ENCODE peak calls at places on chromosomes 3 and 15, in five cellular contexts. B, E, U, A and L are unnamed samples.

GRCh38 chr15:61195116-61196002 is 33.7 kb downstream of the RORA start:
- DNase-seq in U (peak; percentile 6), B (no peak), E (peak; percentile 40), A (peak; percentile 38), L (peak; percentile 46)

GRCh38 chr3:138351151-138351550 is 2.8 kb downstream of the MRAS start:
- DNase-seq in B (no peak), A (no peak), U (no peak), E (peak; percentile 55), L (no peak)

GRCh38 chr15:59549339-59549807 is 62.2 kb upstream of the GCNT3 start:
- DNase-seq in B (peak; percentile 41), U (no peak), A (no peak), E (no peak), L (no peak)

GRCh38 chr15:92893200-92893599 is 6.9 kb upstream of the CHD2 start:
- DNase-seq in A (no peak), E (no peak), U (no peak), B (no peak), L (no peak)

GRCh38 chr3:139559541-139559940 is 20.0 kb upstream of the RBP1 start:
- DNase-seq in B (no peak), U (peak; percentile 77), A (peak; percentile 42), E (peak; percentile 99), L (no peak)

GRCh38 chr3:43180027-43180426 is 74.1 kb upstream of the POMGNT2 start:
- DNase-seq in E (peak; percentile 98), A (peak; percentile 95), U (peak; percentile 27), B (peak; percentile 45), L (peak; percentile 54)

GRCh38 chr15:70156781-70157261 is 59.1 kb upstream of the TLE3 start:
- DNase-seq in A (no peak), E (peak; percentile 20), B (no peak), U (peak; percentile 73), L (no peak)

GRCh38 chr3:161682715-161683114 is 186.1 kb downstream of the OTOL1 start:
- DNase-seq in A (no peak), U (no peak), B (no peak), E (no peak), L (no peak)

GRCh38 chr3:139689122-139689521 is 11.3 kb upstream of the NMNAT3 start:
- DNase-seq in E (no peak), B (no peak), A (no peak), U (no peak), L (no peak)

GRCh38 chr15:49187537-49188245 is 17.6 kb downstream of the GALK2 start:
- DNase-seq in E (no peak), U (peak; percentile 23), B (no peak), A (peak; percentile 13), L (no peak)

GRCh38 chr15:91022832-91023129 is 387 bp upstream of the VPS33B start:
- DNase-seq in B (no peak), U (no peak), A (no peak), E (no peak), L (no peak)

GRCh38 chr3:196604548-196604947 is 34.9 kb upstream of the NRROS start:
- DNase-seq in A (no peak), B (peak; percentile 23), U (no peak), E (no peak), L (peak; percentile 39)

GRCh38 chr15:61084502-61084901 is 144.6 kb downstream of the RORA start:
- DNase-seq in B (no peak), A (no peak), E (no peak), U (no peak), L (no peak)

GRCh38 chr15:40104865-40105516 is 3.7 kb downstream of the BMF start:
- DNase-seq in A (peak; percentile 73), U (peak; percentile 52), E (peak; percentile 62), B (peak; percentile 93), L (peak; percentile 69)

GRCh38 chr3:5376761-5377160 is 189.3 kb downstream of the EDEM1 start:
- DNase-seq in A (no peak), U (no peak), E (peak; percentile 61), B (peak; percentile 37), L (no peak)

GRCh38 chr15:68678746-68679145 is 100.0 kb downstream of the CORO2B start:
- DNase-seq in E (no peak), A (no peak), U (no peak), B (no peak), L (no peak)

GRCh38 chr3:112858410-112859069 is 11.9 kb upstream of the CD200R1L start:
- DNase-seq in E (peak; percentile 8), U (peak; percentile 65), A (peak; percentile 21), B (no peak), L (no peak)

GRCh38 chr15:69422336-69422895 is 8.3 kb downstream of the KIF23 start:
- DNase-seq in A (no peak), U (peak; percentile 56), E (peak; percentile 17), B (no peak), L (no peak)

GRCh38 chr3:174441588-174442316 is 417.4 kb upstream of the NAALADL2 start:
- DNase-seq in E (peak; percentile 20), B (no peak), U (peak; percentile 22), A (no peak), L (no peak)

GRCh38 chr15:93072440-93073394 is 16.3 kb downstream of the RGMA start:
- DNase-seq in E (peak; percentile 21), B (peak; percentile 63), U (peak; percentile 37), A (peak; percentile 25), L (no peak)

GRCh38 chr3:55143928-55144671 is 216.2 kb upstream of the LRTM1 start:
- DNase-seq in A (peak; percentile 73), U (peak; percentile 91), B (no peak), E (no peak), L (no peak)

GRCh38 chr15:25862469-25863066 is 559 bp downstream of the ATP10A start:
- DNase-seq in A (no peak), U (no peak), E (peak; percentile 17), B (no peak), L (peak; percentile 66)

GRCh38 chr3:134059680-134060560 is 30.2 kb upstream of the SLCO2A1 start:
- DNase-seq in E (no peak), A (no peak), U (peak; percentile 50), B (peak; percentile 32), L (no peak)

GRCh38 chr3:194503101-194503531 is 16.3 kb upstream of the ATP13A3 start:
- DNase-seq in U (no peak), B (no peak), A (no peak), E (no peak), L (no peak)

GRCh38 chr3:48852151-48852550 is 4.5 kb upstream of the PRKAR2A start:
- DNase-seq in E (no peak), B (no peak), U (no peak), A (no peak), L (no peak)

GRCh38 chr15:73886717-73887345 is 13.5 kb downstream of the TBC1D21 start:
- DNase-seq in B (no peak), U (no peak), E (no peak), A (no peak), L (no peak)

GRCh38 chr15:67114846-67115521 is 49.6 kb downstream of the SMAD3 start:
- DNase-seq in U (no peak), A (no peak), B (no peak), E (no peak), L (peak; percentile 69)

GRCh38 chr3:27290760-27291159 is 78.4 kb downstream of the NEK10 start:
- DNase-seq in E (no peak), A (no peak), B (no peak), U (no peak), L (no peak)
- H3K4me3 ChIP-seq in E (no peak overlapping the region), A (no peak overlapping the region), B (no peak overlapping the region), U (no peak overlapping the region), L (no peak overlapping the region)

GRCh38 chr3:66470285-66470684 is 30.5 kb downstream of the LRIG1 start:
- DNase-seq in E (no peak), U (no peak), A (no peak), B (no peak), L (no peak)

GRCh38 chr3:66470956-66471686 is 29.7 kb downstream of the LRIG1 start:
- DNase-seq in E (no peak), B (no peak), A (no peak), U (no peak), L (no peak)

GRCh38 chr3:66468016-66468735 is 32.6 kb downstream of the LRIG1 start:
- DNase-seq in E (no peak), U (peak; percentile 89), B (no peak), A (no peak), L (no peak)

GRCh38 chr3:66466606-66467270 is 34.1 kb downstream of the LRIG1 start:
- DNase-seq in A (no peak), B (no peak), U (no peak), E (no peak), L (no peak)

GRCh38 chr3:66469220-66469640 is 31.6 kb downstream of the LRIG1 start:
- DNase-seq in A (no peak), E (peak; percentile 38), U (peak; percentile 56), B (no peak), L (peak; percentile 72)
- H3K4me3 ChIP-seq in A (no peak overlapping the region), E (no peak overlapping the region), U (no peak overlapping the region), B (no peak overlapping the region), L (peak overlapping the region; percentile 54)

DNA sequence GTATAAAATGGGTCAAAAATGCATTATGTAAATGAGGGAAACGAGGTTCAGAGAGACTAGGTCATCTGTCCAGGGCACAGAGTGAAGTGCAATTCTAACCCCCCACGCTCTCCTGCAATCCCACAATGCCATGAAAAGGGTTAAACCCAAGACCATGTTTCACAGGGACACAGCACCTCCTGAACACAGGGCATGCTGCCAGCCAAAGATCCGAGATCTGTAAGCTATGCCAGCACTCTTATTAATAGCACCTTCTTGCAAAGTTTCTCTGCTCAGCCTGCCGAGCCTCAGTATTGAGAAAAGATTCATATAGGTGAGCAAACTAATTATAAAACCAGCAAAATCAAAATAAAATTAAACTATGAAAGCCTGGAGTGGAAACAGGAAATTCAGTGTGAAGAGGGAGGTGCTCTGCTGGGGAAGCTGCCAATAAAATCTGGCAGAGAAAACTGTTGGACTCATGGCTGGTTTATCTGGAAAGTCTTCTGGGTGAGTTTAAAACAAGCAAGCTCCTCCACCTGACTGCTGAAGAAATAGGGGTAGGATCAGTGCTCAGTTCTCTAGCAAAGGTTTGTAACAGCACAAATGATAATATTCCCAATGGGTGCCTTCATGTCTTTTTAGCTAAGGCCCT is 50.3 kb downstream of the LRIG1 start:
- DNase-seq in A (no peak), E (peak; percentile 56), U (peak; percentile 76), B (peak; percentile 57), L (no peak)
- H3K4me3 ChIP-seq in A (no peak overlapping the region), E (no peak overlapping the region), U (no peak overlapping the region), B (peak overlapping the region; percentile 20), L (no peak overlapping the region)

GRCh38 chr3:15899438-15899837 is 101.7 kb upstream of the ANKRD28 start:
- DNase-seq in E (peak; percentile 69), A (peak; percentile 69), B (no peak), U (peak; percentile 98), L (no peak)

GRCh38 chr3:15903776-15904720 is 106.3 kb upstream of the ANKRD28 start:
- DNase-seq in E (peak; percentile 55), B (no peak), A (no peak), U (no peak), L (no peak)

GRCh38 chr3:15905041-15905440 is 107.3 kb upstream of the ANKRD28 start:
- DNase-seq in E (no peak), U (no peak), B (no peak), A (no peak), L (no peak)

DNA sequence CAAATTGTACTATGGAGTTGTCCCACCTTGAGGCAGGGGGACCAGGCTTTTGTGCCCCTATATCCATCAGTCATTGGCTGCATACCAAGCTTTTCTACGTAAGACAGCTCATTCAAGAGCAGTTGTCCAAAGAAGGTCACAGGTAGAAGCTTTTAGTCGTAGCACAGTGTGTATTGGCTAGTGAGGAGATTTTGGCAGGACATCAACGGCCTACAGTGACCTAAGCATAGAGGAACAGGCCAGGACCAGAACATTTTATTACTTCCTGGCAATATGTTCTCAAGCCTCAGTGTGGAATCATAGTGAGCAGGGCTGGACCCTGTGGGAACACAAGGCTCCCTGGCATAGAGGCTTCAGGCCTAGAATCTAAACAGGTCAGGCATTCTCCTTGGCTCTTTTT is 105.4 kb upstream of the ANKRD28 start:
- DNase-seq in E (no peak), B (no peak), A (no peak), U (no peak), L (no peak)
- H3K4me3 ChIP-seq in E (no peak overlapping the region), B (no peak overlapping the region), A (no peak overlapping the region), U (no peak overlapping the region), L (no peak overlapping the region)